ENCODE peak calls at places on chromosomes 11 and 22, in seven cellular contexts. A is upper lobe of left lung, H is body of pancreas, X is HCT116, K is lower lobe of right lung, J is tibial nerve, S is neural progenitor cell. R is an unnamed sample.

GRCh38 chr11:44572884-44573283 is 7.4 kb downstream of the CD82 start:
- DNase-seq in K (no peak), S (no peak), A (no peak), H (peak), X (no peak), J (no peak), R (no peak)

GRCh38 chr11:64019106-64020031 is 16.4 kb upstream of the FLRT1 start:
- DNase-seq in X (no peak), A (no peak), J (no peak), H (peak), K (no peak), S (no peak), R (no peak)

GRCh38 chr11:61693897-61694840 is 14.0 kb downstream of the DAGLA start:
- DNase-seq in X (no peak), J (no peak), K (no peak), A (no peak), H (peak), S (no peak), R (no peak)

GRCh38 chr22:44782286-44782830 is 30.0 kb downstream of the ARHGAP8 start:
- DNase-seq in S (no peak), A (no peak), H (peak), J (no peak), K (no peak), X (no peak), R (no peak)

GRCh38 chr11:68980776-68981065 is at the start of gene MRGPRD:
- DNase-seq in X (no peak), J (no peak), K (no peak), A (peak), S (no peak), H (no peak), R (no peak)

GRCh38 chr11:118117790-118118601 is 31.2 kb upstream of the SMIM35 start:
- DNase-seq in H (no peak), J (no peak), A (no peak), K (no peak), S (no peak), X (no peak), R (no peak)

GRCh38 chr22:17106785-17107546 is 14.2 kb downstream of the TMEM121B start:
- DNase-seq in J (no peak), X (no peak), A (peak), S (peak), K (peak), H (no peak), R (no peak)

GRCh38 chr11:128839081-128839480 is 28.0 kb downstream of the KCNJ1 start:
- DNase-seq in H (no peak), J (no peak), X (no peak), S (no peak), K (no peak), A (no peak), R (no peak)

GRCh38 chr22:32904044-32904443 is 102.5 kb downstream of the TIMP3 start:
- DNase-seq in J (peak), S (peak), A (no peak), K (no peak), H (peak), X (peak), R (no peak)

GRCh38 chr11:119933584-119933983 is 204.3 kb downstream of the TRIM29 start:
- DNase-seq in J (no peak), X (no peak), A (no peak), S (no peak), H (no peak), K (no peak), R (no peak)

GRCh38 chr11:64238999-64239398 is 1.9 kb upstream of the FKBP2 start:
- DNase-seq in J (no peak), S (no peak), K (no peak), X (no peak), A (no peak), H (peak), R (no peak)

GRCh38 chr22:26673485-26673884 is 16.1 kb downstream of the MIAT start:
- DNase-seq in S (no peak), J (no peak), A (no peak), X (no peak), H (no peak), K (no peak), R (no peak)

GRCh38 chr11:65576232-65576866 is 496 bp downstream of the EHBP1L1 start:
- DNase-seq in J (no peak), K (peak), H (peak), X (no peak), S (no peak), A (no peak), R (no peak)

GRCh38 chr22:39013923-39014722 is at the start of gene APOBEC3C:
- DNase-seq in X (peak), H (peak), K (peak), A (peak), J (peak), S (peak), R (peak)

GRCh38 chr11:70490208-70490607 is 91.9 kb downstream of the CTTN start:
- DNase-seq in X (no peak), H (no peak), S (no peak), A (no peak), K (peak), J (no peak), R (no peak)

GRCh38 chr11:117478126-117478856 is 150.6 kb downstream of the CEP164 start:
- DNase-seq in X (no peak), H (no peak), A (no peak), K (no peak), J (no peak), S (no peak), R (no peak)

GRCh38 chr11:107756553-107756952 is 44.7 kb upstream of the SLN start:
- DNase-seq in K (no peak), H (no peak), X (no peak), J (no peak), S (peak), A (no peak), R (no peak)

GRCh38 chr11:126113515-126113957 is 50.9 kb upstream of the CDON start:
- DNase-seq in X (peak), J (peak), K (peak), S (peak), H (peak), A (peak), R (peak)

GRCh38 chr22:42682113-42682851 is 33.1 kb upstream of the CYB5R3 start:
- DNase-seq in X (no peak), S (no peak), A (no peak), K (no peak), J (no peak), H (no peak), R (no peak)

GRCh38 chr11:61158691-61159381 is 2.4 kb downstream of the VPS37C start:
- DNase-seq in K (no peak), S (no peak), J (no peak), A (no peak), X (no peak), H (no peak), R (no peak)

GRCh38 chr11:107623183-107623582 is 32.2 kb downstream of the ELMOD1 start:
- DNase-seq in J (no peak), S (no peak), X (no peak), K (no peak), H (no peak), A (no peak), R (no peak)

GRCh38 chr22:47027766-47028165 is 265.3 kb downstream of the TBC1D22A start:
- DNase-seq in H (no peak), A (peak), X (no peak), S (no peak), J (no peak), K (peak), R (no peak)

GRCh38 chr22:48510599-48510998 is 1317.1 kb downstream of the BRD1 start:
- DNase-seq in X (no peak), A (no peak), J (no peak), H (no peak), S (no peak), K (no peak), R (no peak)

GRCh38 chr11:126433244-126433846 is 77.9 kb downstream of the ST3GAL4 start:
- DNase-seq in A (no peak), X (no peak), K (no peak), J (no peak), S (no peak), H (no peak), R (no peak)

GRCh38 chr11:57874981-57875380 is 113.4 kb downstream of the CTNND1 start:
- DNase-seq in X (no peak), J (no peak), K (no peak), A (no peak), S (peak), H (no peak), R (no peak)

GRCh38 chr11:123561046-123561781 is 93.2 kb downstream of the SCN3B start:
- DNase-seq in J (no peak), H (peak), K (no peak), X (no peak), S (peak), A (no peak), R (no peak)
- TF ChIP-seq CTCF in J (no peak), H (peak), K (no peak), X (peak), S (peak), A (no peak), R (no peak)

DNA sequence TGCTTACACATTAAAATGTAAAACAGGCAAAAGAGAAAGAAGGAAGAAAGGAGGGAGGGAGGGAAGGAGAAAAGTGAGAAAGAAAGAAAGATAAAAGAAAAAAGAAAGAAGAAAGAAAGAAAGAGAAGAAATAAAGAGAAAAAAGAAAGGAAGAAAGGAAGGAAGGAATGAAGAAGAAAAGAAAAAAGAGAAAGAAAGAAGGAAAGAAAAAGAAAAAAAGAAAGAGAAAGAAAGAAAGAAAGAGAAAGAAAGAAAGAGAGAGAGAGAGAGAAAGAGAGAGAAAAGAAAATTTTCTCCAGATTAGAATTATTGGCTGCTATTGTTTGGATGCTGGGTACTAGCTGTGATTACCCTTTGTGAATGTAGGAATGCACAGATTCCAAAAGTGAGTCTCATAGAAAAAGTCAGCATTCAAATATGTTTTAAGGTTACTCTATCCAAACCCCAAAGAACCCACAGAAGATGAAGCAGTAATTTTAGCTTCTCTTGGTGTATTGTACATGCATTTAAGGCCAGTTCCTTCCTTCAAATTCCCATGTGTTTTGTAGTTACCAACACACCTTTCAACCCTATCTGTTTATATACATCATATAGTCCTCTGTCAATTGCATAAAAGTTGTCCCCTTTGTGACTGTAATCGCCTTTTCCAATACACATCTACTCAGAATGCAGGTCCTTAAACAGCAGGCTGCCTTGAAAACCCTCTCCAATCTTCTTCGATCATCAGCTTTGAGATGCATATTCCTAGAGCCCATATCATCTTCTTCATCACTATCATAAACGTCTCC is 789 bp upstream of the FAM111A start:
- DNase-seq in J (no peak), X (no peak), A (no peak), S (no peak), H (no peak), K (no peak), R (no peak)
- H3K27ac ChIP-seq in J (peak), X (peak), A (peak), S (no peak), H (peak), K (peak), R (peak)

GRCh38 chr11:36622431-36623136 is 24.5 kb upstream of the RAG2 start:
- DNase-seq in S (peak), X (peak), A (no peak), J (no peak), K (no peak), H (peak), R (no peak)

GRCh38 chr11:36615829-36616228 is 17.8 kb upstream of the RAG2 start:
- DNase-seq in K (no peak), S (no peak), X (no peak), A (no peak), H (no peak), J (no peak), R (no peak)

GRCh38 chr11:36618025-36618700 is 20.1 kb upstream of the RAG2 start:
- DNase-seq in A (no peak), K (no peak), X (no peak), H (no peak), S (no peak), J (no peak), R (no peak)

GRCh38 chr11:36617543-36617942 is 19.5 kb upstream of the RAG2 start:
- DNase-seq in J (no peak), K (no peak), X (no peak), H (no peak), S (no peak), A (no peak), R (no peak)

DNA sequence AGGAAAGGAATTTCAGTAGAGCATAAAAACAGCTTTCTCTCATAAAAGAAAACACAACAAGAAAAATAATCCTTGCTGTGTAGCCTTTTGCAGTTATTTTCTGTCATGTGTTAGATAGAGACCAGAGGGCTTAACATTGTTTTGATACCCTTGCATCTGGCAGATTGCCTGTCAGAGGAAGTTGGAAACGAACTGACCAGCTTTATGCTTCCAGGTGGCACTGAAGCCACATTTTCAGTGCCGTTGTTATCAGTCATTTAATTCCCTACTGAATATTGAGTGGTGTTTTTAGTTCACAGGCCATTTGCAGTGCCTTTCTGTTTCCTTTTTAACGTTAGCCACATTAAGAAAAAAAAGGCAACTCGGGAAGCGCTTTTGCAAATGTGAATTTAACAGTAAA is 21.5 kb upstream of the RAG2 start:
- DNase-seq in J (no peak), H (no peak), A (no peak), K (no peak), S (no peak), X (no peak), R (no peak)
- H3K4me3 ChIP-seq in J (no peak), H (no peak), A (no peak), K (no peak), S (no peak), X (no peak), R (peak)

GRCh38 chr11:133618500-133618899 is 86.2 kb upstream of the OPCML start:
- DNase-seq in K (no peak), S (no peak), X (no peak), H (no peak), J (no peak), A (no peak), R (no peak)

GRCh38 chr11:133619973-133620372 is 87.7 kb upstream of the OPCML start:
- DNase-seq in J (no peak), X (no peak), A (no peak), K (no peak), H (no peak), S (peak), R (no peak)

GRCh38 chr11:133619397-133619796 is 87.1 kb upstream of the OPCML start:
- DNase-seq in S (peak), X (no peak), K (no peak), H (no peak), J (no peak), A (no peak), R (no peak)
- TF ChIP-seq CTCF in S (no peak), X (no peak), K (no peak), H (no peak), J (no peak), A (no peak), R (no peak)

R was measured in coronary artery.